ENCODE peak calls at places on chromosomes 4 and X, in five cellular contexts. One of them, this sample, is unnamed.

GRCh38 chr4:57378766-57379165 is 268.6 kb upstream of the IGFBP7 start:
- DNase-seq in Panc1: no peak
- DNase-seq in foreskin fibroblast: no peak
- DNase-seq in right lobe of liver: no peak
- DNase-seq in ovary: no peak
- DNase-seq in this sample: no peak

GRCh38 chr4:52883707-52884669 is 21.9 kb downstream of the RASL11B start:
- DNase-seq in Panc1: no peak
- DNase-seq in right lobe of liver: no peak
- DNase-seq in foreskin fibroblast: no peak
- DNase-seq in ovary: no peak
- DNase-seq in this sample: no peak

GRCh38 chr4:14853186-14853946 is 148.9 kb upstream of the CPEB2 start:
- DNase-seq in ovary: no peak
- DNase-seq in foreskin fibroblast: peak; percentile 81
- DNase-seq in right lobe of liver: no peak
- DNase-seq in Panc1: no peak
- DNase-seq in this sample: peak; percentile 55

GRCh38 chr4:39621582-39621981 is 17.1 kb downstream of the SMIM14 start:
- DNase-seq in foreskin fibroblast: peak; percentile 86
- DNase-seq in right lobe of liver: no peak
- DNase-seq in Panc1: no peak
- DNase-seq in ovary: peak; percentile 74
- DNase-seq in this sample: no peak

GRCh38 chrX:39975094-39975865 is 122.5 kb downstream of the BCOR start:
- DNase-seq in Panc1: no peak
- DNase-seq in right lobe of liver: no peak
- DNase-seq in foreskin fibroblast: no peak
- DNase-seq in ovary: no peak
- DNase-seq in this sample: no peak

GRCh38 chr4:93749351-93749761 is 79.2 kb upstream of the ATOH1 start:
- DNase-seq in right lobe of liver: no peak
- DNase-seq in foreskin fibroblast: no peak
- DNase-seq in ovary: no peak
- DNase-seq in Panc1: no peak
- DNase-seq in this sample: no peak

GRCh38 chrX:68273887-68274286 is 159.4 kb downstream of the OPHN1 start:
- DNase-seq in right lobe of liver: no peak
- DNase-seq in ovary: no peak
- DNase-seq in Panc1: no peak
- DNase-seq in foreskin fibroblast: no peak
- DNase-seq in this sample: no peak

GRCh38 chr4:174061026-174061425 is 222.4 kb downstream of the FBXO8 start:
- DNase-seq in right lobe of liver: no peak
- DNase-seq in foreskin fibroblast: no peak
- DNase-seq in ovary: no peak
- DNase-seq in Panc1: no peak
- DNase-seq in this sample: no peak

GRCh38 chr4:187663076-187663475 is 332.5 kb upstream of the ZFP42 start:
- DNase-seq in foreskin fibroblast: no peak
- DNase-seq in right lobe of liver: no peak
- DNase-seq in Panc1: no peak
- DNase-seq in ovary: no peak
- DNase-seq in this sample: no peak

DNA sequence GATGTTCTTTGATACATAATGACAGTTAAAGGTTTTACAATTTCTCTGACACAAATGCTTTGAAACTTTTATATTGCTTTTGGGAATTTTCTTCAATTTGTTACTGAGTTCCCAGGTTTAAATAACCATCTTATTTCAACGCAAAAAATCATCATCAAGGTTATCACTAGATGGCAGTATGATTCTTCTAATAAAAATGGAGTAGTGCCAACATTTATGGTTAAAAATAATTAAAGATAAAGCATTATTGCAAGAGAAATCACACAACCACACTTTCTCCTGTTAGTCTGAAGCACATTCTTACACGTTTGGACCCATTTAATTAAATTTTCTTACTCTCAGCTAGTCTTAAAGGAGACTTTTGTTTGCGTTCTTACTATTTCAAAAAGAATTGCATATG is 611.3 kb upstream of the CPXCR1 start:
- DNase-seq in foreskin fibroblast: no peak
- DNase-seq in Panc1: no peak
- DNase-seq in ovary: no peak
- DNase-seq in right lobe of liver: no peak
- DNase-seq in this sample: no peak
- TF ChIP-seq CTCF in foreskin fibroblast: no peak
- TF ChIP-seq CTCF in Panc1: peak; percentile 27
- TF ChIP-seq CTCF in ovary: no peak
- TF ChIP-seq CTCF in right lobe of liver: peak; percentile 40
- TF ChIP-seq CTCF in this sample: no peak

DNA sequence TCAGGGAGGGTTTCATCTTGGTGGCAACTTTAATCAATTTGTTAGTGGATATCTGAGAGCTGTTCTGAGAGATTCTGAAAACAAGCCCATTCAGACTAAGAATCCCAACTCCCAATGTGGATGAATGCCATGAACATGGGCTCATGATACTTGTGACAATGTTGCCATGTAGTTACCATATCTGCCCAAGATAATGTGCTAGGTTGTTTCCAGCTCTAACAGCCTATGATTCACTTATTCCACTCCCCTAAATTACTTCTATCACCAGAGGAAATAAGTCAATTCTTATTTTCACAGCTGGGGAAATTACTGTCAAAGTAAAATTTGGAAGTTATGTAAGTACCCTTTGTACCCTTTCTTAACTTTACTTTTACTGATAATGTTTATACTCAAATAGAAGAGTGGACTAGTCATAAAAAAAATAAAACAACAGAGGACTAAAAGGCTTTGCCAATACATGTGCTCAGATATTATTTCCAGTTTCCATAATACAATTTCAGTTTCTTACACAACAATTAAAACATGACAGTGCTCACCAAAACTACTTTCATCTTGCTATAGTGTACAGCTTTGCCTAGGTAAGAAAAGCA is 1101.7 kb upstream of the INTU start:
- DNase-seq in foreskin fibroblast: no peak
- DNase-seq in right lobe of liver: no peak
- DNase-seq in ovary: no peak
- DNase-seq in Panc1: no peak
- DNase-seq in this sample: no peak
- H3K4me3 ChIP-seq in foreskin fibroblast: no peak overlapping the region
- H3K4me3 ChIP-seq in right lobe of liver: no peak overlapping the region
- H3K4me3 ChIP-seq in ovary: no peak overlapping the region
- H3K4me3 ChIP-seq in Panc1: no peak overlapping the region
- H3K4me3 ChIP-seq in this sample: no peak overlapping the region

DNA sequence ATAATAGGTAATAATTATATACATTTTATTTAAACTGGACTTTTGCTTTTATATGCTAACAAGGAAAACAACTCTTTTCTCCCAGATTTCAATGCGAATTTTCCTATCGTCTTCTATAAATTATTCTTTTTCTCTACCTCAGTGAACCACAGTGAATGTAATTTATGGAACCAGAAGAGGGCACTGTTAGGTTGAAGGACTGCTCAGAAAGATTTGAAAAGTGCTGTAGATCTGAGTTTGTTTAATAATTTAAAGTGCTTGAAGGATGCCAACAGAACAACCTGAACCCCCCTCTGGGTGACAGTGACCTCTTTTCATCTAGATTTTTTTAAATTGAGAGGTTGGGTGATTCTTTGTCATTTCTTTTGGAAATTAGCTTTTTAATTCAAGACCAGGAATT is 54.9 kb downstream of the PHOX2B start:
- DNase-seq in foreskin fibroblast: peak; percentile 22
- DNase-seq in ovary: no peak
- DNase-seq in right lobe of liver: no peak
- DNase-seq in Panc1: peak; percentile 10
- DNase-seq in this sample: peak; percentile 24
- TF ChIP-seq CTCF in foreskin fibroblast: peak; percentile 42
- TF ChIP-seq CTCF in ovary: no peak
- TF ChIP-seq CTCF in right lobe of liver: peak; percentile 56
- TF ChIP-seq CTCF in Panc1: no peak
- TF ChIP-seq CTCF in this sample: peak; percentile 56

DNA sequence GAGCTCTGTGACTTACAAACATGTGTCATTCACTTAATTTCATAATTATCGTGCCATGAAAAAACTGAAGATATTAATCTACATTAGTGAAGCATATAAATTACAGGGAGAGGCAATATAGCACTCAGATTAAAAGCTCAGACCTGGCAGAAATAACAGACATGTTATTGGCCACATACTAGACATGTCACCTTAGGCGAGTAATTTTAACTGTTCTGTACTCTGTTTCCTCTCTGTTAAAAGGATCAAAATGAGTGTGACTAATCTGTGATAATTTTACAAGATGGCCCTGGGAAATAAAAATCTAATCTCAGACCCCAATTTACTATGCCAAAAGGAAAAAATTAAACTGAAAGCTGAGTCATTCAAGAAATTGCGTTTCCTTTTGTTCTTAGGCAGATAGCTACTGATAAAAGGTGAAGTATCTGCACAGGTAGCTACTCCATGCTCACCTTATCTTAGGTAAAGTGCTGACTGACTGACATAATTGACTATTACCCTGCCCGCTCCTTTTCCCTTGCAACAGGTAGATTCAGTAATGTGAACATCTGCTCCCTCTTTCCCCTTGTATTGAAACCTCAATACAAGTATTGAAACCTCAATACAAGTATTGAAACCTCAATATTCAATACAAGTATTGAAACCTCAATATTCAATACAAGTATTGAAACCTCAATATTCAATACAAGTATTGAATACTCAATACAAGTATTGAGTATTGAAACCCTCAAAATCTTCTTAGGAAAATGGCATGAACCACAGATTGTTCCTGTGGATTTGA is 33.2 kb downstream of the RELL1 start:
- DNase-seq in Panc1: no peak
- DNase-seq in right lobe of liver: no peak
- DNase-seq in ovary: no peak
- DNase-seq in foreskin fibroblast: no peak
- DNase-seq in this sample: no peak
- H3K4me3 ChIP-seq in Panc1: no peak overlapping the region
- H3K4me3 ChIP-seq in right lobe of liver: no peak overlapping the region
- H3K4me3 ChIP-seq in ovary: no peak overlapping the region
- H3K4me3 ChIP-seq in foreskin fibroblast: no peak overlapping the region
- H3K4me3 ChIP-seq in this sample: no peak overlapping the region